ENCODE peak calls at places on chromosomes 11 and 22, in ten cellular contexts. M is stimulated activated CD4-positive, alpha-beta T cell treated with anti-CD3 and anti-CD28 coated beads, Interleukin-2, amount 100 ng/mL, for 24 hours; N is prostate gland; E is epithelial cell of proximal tubule; O is EH; B is mucosa of gallbladder; X is GM04504; Z is RPMI7951; U is stimulated activated CD8-positive, alpha-beta memory T cell treated with anti-CD3 and anti-CD28 coated beads, Interleukin-15, amount 100 ng/mL, for 4 hours; L is skeletal muscle cell. P is an unnamed sample.

GRCh38 chr11:36257351-36257750 is 31.9 kb downstream of the COMMD9 start:
- DNase-seq in U (no peak), B (no peak), N (no peak), M (no peak), Z (peak; percentile 32), X (no peak), L (no peak), O (no peak), E (peak; percentile 68), P (no peak)

GRCh38 chr11:78424334-78425270 is 7.0 kb upstream of the GAB2 start:
- DNase-seq in U (no peak), O (peak; percentile 41), Z (peak; percentile 29), L (no peak), E (no peak), B (no peak), M (no peak), X (no peak), N (no peak), P (no peak)

GRCh38 chr11:4123218-4123617 is 28.6 kb downstream of the RRM1 start:
- DNase-seq in L (no peak), U (no peak), E (no peak), N (no peak), X (no peak), O (no peak), B (no peak), Z (no peak), M (no peak), P (no peak)

GRCh38 chr11:119432484-119433368 is 9.8 kb upstream of the THY1 start:
- DNase-seq in O (peak; percentile 84), M (no peak), Z (peak; percentile 95), X (peak; percentile 83), B (no peak), E (no peak), L (peak; percentile 77), N (no peak), U (no peak), P (no peak)

GRCh38 chr22:36405671-36406070 is 17.9 kb upstream of the MYH9 start:
- DNase-seq in X (no peak), Z (peak; percentile 62), E (no peak), B (no peak), N (no peak), M (no peak), O (peak; percentile 42), U (peak; percentile 31), L (no peak), P (peak; percentile 53)

GRCh38 chr22:23220485-23221350 is 40.4 kb downstream of the BCR start:
- DNase-seq in Z (no peak), B (no peak), O (peak; percentile 73), U (no peak), E (no peak), L (no peak), N (no peak), X (no peak), M (no peak), P (no peak)

GRCh38 chr11:100863080-100863581 is 176.0 kb downstream of the ARHGAP42 start:
- DNase-seq in U (no peak), L (peak; percentile 91), E (peak; percentile 77), M (no peak), B (peak; percentile 16), Z (peak; percentile 92), O (peak; percentile 82), X (peak; percentile 81), N (no peak), P (no peak)

GRCh38 chr11:19472679-19473078 is 231.9 kb upstream of the E2F8 start:
- DNase-seq in E (no peak), X (no peak), B (no peak), M (no peak), Z (peak; percentile 7), N (no peak), L (no peak), U (no peak), O (peak; percentile 6), P (no peak)

GRCh38 chr11:40118780-40119179 is 1340.7 kb downstream of the LRRC4C start:
- DNase-seq in B (peak; percentile 30), N (no peak), X (no peak), M (no peak), E (no peak), L (no peak), U (no peak), Z (no peak), O (no peak), P (no peak)

GRCh38 chr11:75476716-75477613 is 44.0 kb upstream of the KLHL35 start:
- DNase-seq in Z (no peak), B (no peak), N (peak; percentile 79), L (no peak), U (no peak), E (no peak), M (no peak), O (no peak), X (no peak), P (peak; percentile 76)

GRCh38 chr11:6321356-6321755 is 1.1 kb upstream of the CAVIN3 start:
- DNase-seq in U (no peak), E (no peak), L (no peak), B (no peak), N (no peak), X (no peak), Z (peak; percentile 16), M (no peak), O (peak; percentile 25), P (no peak)

P was measured in left lobe of liver.